ENCODE peak calls at places on chromosomes 13 and 19, in six cellular contexts. E is lower lobe of right lung; K is GM13977; H is WTC11; J is CD8-positive, alpha-beta T cell; D is dorsolateral prefrontal cortex. S is an unnamed sample.

GRCh38 chr19:8654591-8655339 is 24.3 kb downstream of the NFILZ start:
- DNase-seq in E (peak; percentile 75), D (peak; percentile 64), J (peak; percentile 73), K (peak; percentile 80), H (peak; percentile 78), S (no peak)

GRCh38 chr19:55590621-55591020 is 8.7 kb downstream of the FIZ1 start:
- DNase-seq in D (no peak), J (no peak), H (peak; percentile 53), K (no peak), E (no peak), S (no peak)

GRCh38 chr13:95568131-95568530 is 15.6 kb downstream of the CLDN10 start:
- DNase-seq in J (no peak), D (no peak), E (no peak), H (no peak), K (no peak), S (no peak)

GRCh38 chr13:111854403-111854802 is 212.5 kb upstream of the SOX1 start:
- DNase-seq in E (no peak), H (no peak), K (no peak), D (no peak), J (no peak), S (peak; percentile 78)

GRCh38 chr19:39319892-39320168 is 833 bp downstream of the LRFN1 start:
- DNase-seq in K (no peak), D (no peak), J (no peak), E (no peak), H (no peak), S (no peak)

GRCh38 chr19:47438793-47439220 is 19.5 kb upstream of the MEIS3 start:
- DNase-seq in J (no peak), D (no peak), K (no peak), H (peak; percentile 74), E (no peak), S (no peak)

GRCh38 chr19:18193388-18194207 is 580 bp downstream of the MPV17L2 start:
- DNase-seq in J (no peak), E (no peak), K (peak; percentile 7), D (no peak), H (no peak), S (no peak)

GRCh38 chr13:60583911-60584753 is 187.1 kb downstream of the TDRD3 start:
- DNase-seq in H (peak; percentile 66), E (no peak), K (no peak), D (no peak), J (no peak), S (no peak)

GRCh38 chr13:33194820-33195692 is 90.5 kb downstream of the STARD13 start:
- DNase-seq in D (no peak), E (no peak), H (no peak), K (peak; percentile 62), J (no peak), S (no peak)

GRCh38 chr13:48231948-48232347 is 1.1 kb upstream of the ITM2B start:
- DNase-seq in D (no peak), H (no peak), J (no peak), E (no peak), K (no peak), S (no peak)

GRCh38 chr13:40550130-40550529 is 116.3 kb downstream of the FOXO1 start:
- DNase-seq in K (no peak), H (no peak), J (no peak), D (no peak), E (no peak), S (no peak)

GRCh38 chr19:42122691-42123607 is 9.3 kb downstream of the POU2F2 start:
- DNase-seq in K (peak; percentile 62), E (no peak), D (no peak), J (peak; percentile 42), H (no peak), S (no peak)

GRCh38 chr13:79392882-79393563 is 13.0 kb downstream of the RBM26 start:
- DNase-seq in J (peak; percentile 12), H (no peak), E (no peak), D (no peak), K (no peak), S (no peak)

GRCh38 chr19:16325671-16326400 is 1.2 kb downstream of the KLF2 start:
- DNase-seq in J (peak; percentile 64), H (peak; percentile 79), K (no peak), E (peak; percentile 74), D (no peak), S (peak; percentile 90)

GRCh38 chr19:36139473-36140288 is at the start of gene CAPNS1:
- DNase-seq in K (peak; percentile 98), H (peak; percentile 99), D (peak; percentile 99), J (peak; percentile 94), E (peak; percentile 99), S (peak; percentile 99)

GRCh38 chr19:46919324-46919723 is 58.5 kb downstream of the ARHGAP35 start:
- DNase-seq in H (no peak), E (no peak), J (no peak), D (no peak), K (no peak), S (no peak)

GRCh38 chr13:92513672-92514071 is 712.9 kb upstream of the GPC6 start:
- DNase-seq in K (no peak), E (no peak), H (no peak), D (no peak), J (no peak), S (no peak)

GRCh38 chr13:23610966-23611486 is 40.8 kb downstream of the TNFRSF19 start:
- DNase-seq in H (no peak), J (no peak), E (no peak), D (no peak), K (no peak), S (no peak)

GRCh38 chr13:97460004-97460756 is 26.2 kb downstream of the RAP2A start:
- DNase-seq in D (no peak), J (no peak), K (peak; percentile 31), H (no peak), E (no peak), S (no peak)

GRCh38 chr13:99384468-99384867 is 77.3 kb upstream of the GPR183 start:
- DNase-seq in D (no peak), E (no peak), K (no peak), H (no peak), J (peak; percentile 71), S (no peak)

GRCh38 chr13:36453518-36453917 is 21.2 kb downstream of the CCNA1 start:
- DNase-seq in K (no peak), H (no peak), E (no peak), D (no peak), J (no peak), S (no peak)

GRCh38 chr19:1668048-1668338 is 15.6 kb upstream of the TCF3 start:
- DNase-seq in E (no peak), J (no peak), D (no peak), K (no peak), H (no peak), S (no peak)

GRCh38 chr13:69389899-69390298 is 717.7 kb upstream of the ATXN8OS start:
- DNase-seq in J (no peak), K (no peak), H (no peak), D (no peak), E (no peak), S (no peak)

GRCh38 chr19:42081584-42082258 is 5.8 kb downstream of the ZNF574 start:
- DNase-seq in E (no peak), H (no peak), K (no peak), D (no peak), J (no peak), S (no peak)

GRCh38 chr19:13034636-13035035 is 39.4 kb downstream of the NFIX start:
- DNase-seq in K (no peak), D (no peak), J (no peak), H (no peak), E (no peak), S (no peak)

GRCh38 chr13:29573190-29573589 is 22.3 kb downstream of the SLC7A1 start:
- DNase-seq in K (peak; percentile 39), J (no peak), H (no peak), E (no peak), D (no peak), S (no peak)

DNA sequence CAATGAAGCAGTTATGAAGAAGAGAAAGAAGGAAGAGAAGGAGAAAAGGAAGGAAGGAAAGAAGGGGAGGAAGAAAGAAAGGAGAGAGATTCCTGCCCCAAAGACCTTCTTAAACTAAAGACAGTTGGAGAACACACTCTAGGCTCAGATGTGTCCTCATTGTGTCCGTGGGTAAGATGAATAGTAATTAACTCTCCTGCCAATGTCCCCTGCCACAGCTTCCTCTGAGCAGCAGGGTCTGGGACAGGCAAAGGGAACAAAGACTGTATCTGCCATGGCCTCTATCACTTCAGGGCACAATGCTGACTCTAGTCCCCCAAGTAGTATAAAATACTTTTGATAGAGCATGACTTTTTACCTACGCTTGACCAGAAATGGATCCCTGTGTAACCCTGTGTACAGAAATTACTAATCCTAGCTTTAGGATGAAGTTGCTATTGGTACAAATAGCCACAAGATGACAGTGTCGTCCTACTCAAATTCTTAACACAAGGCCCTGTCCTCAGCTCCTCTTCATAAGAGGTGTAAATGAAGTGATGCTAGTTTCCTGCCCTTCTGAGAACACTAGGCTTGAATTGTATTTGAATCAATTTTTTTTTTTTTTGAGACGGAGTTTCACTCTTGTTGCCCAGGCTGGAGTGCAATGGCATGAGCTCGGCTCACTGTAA is 186.2 kb upstream of the GPR12 start:
- DNase-seq in K (peak; percentile 69), J (no peak), E (no peak), D (no peak), H (no peak), S (no peak)
- TF ChIP-seq CTCF in K (peak; percentile 65), J (peak; percentile 13), E (peak; percentile 66), D (peak; percentile 81), H (no peak), S (peak; percentile 80)

GRCh38 chr19:49422407-49423277 is 599 bp downstream of the PTH2 start:
- DNase-seq in E (no peak), K (peak; percentile 68), D (no peak), H (peak; percentile 85), J (peak; percentile 46), S (no peak)
- TF ChIP-seq CTCF in E (peak; percentile 40), K (peak; percentile 55), D (peak; percentile 38), H (peak; percentile 65), J (peak; percentile 54), S (peak; percentile 73)

GRCh38 chr19:53915000-53915399 is 5.9 kb downstream of the CACNG7 start:
- DNase-seq in E (no peak), J (no peak), H (peak; percentile 85), K (no peak), D (no peak), S (no peak)

GRCh38 chr19:53909471-53910169 is 542 bp downstream of the CACNG7 start:
- DNase-seq in J (no peak), E (no peak), K (peak; percentile 24), H (peak; percentile 48), D (peak; percentile 48), S (no peak)

GRCh38 chr19:53916004-53916403 is 6.9 kb downstream of the CACNG7 start:
- DNase-seq in H (no peak), D (no peak), E (no peak), J (no peak), K (no peak), S (no peak)

GRCh38 chr19:53910170-53910518 is 1.1 kb downstream of the CACNG7 start:
- DNase-seq in H (peak; percentile 71), K (peak; percentile 23), D (no peak), J (no peak), E (no peak), S (no peak)

GRCh38 chr19:53912653-53913052 is 3.6 kb downstream of the CACNG7 start:
- DNase-seq in D (no peak), J (no peak), K (peak; percentile 23), H (peak; percentile 88), E (no peak), S (no peak)
- TF ChIP-seq CTCF in D (no peak), J (no peak), K (peak; percentile 26), H (peak; percentile 92), E (peak; percentile 15), S (peak; percentile 44)

DNA sequence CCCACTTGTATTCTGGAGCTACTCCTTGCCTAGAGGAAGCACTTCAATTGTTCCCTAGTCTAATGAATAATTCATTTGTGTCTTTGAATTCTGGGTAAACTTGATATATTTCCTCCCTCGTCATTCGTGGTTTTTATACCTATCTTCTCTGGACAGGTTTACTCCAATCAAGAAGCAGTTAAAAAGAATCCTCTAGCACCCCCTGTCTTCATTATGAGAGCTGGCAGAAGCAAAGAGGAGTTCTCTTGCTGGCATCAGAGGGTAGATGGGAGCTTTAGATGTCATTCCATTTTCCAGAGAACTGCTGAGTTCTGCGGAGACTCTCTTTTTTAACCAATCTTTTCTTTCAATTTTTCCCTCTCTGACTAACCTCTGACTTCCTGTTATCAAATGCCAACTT is 627.7 kb downstream of the FGF9 start:
- DNase-seq in E (no peak), J (no peak), K (no peak), D (no peak), H (no peak), S (no peak)
- TF ChIP-seq CTCF in E (no peak), J (no peak), K (no peak), D (no peak), H (no peak), S (no peak)

S was measured in chondrocyte.